ENCODE peak calls at places on chromosomes 13 and 19, in nine cellular contexts. E is ACHN; C is activated B cell treated with CpG ODN at 0.5 μM for 24 hours; B is PC-3; I is HS-5; O is activated naive CD8-positive, alpha-beta T cell treated with anti-CD3 and anti-CD28 coated beads, Interleukin-2, amount 50 U/mL, for 16 hours; F is activated T-helper 9 cell treated with anti-CD3 and anti-CD28 coated beads, Interleukin-2, amount 50 U/mL, for 16 hours; U is nucleus accumbens; R is T-helper 2 cell. V is an unnamed sample.
A peak's percentile ranks its signal among the peaks of the same experiment; 100 is the strongest.

GRCh38 chr13:19618925-19619324 is 14.5 kb upstream of the MPHOSPH8 start:
- DNase-seq in E (peak; percentile 51), C (no peak), B (peak; percentile 66), I (no peak), O (no peak), F (no peak), U (no peak), R (peak; percentile 30), V (no peak)

GRCh38 chr13:45209229-45209628 is 8.4 kb upstream of the KCTD4 start:
- DNase-seq in E (no peak), C (no peak), B (peak; percentile 59), I (no peak), O (no peak), F (no peak), U (no peak), R (no peak), V (no peak)

GRCh38 chr19:14149011-14149410 is 12.6 kb upstream of the ASF1B start:
- DNase-seq in E (no peak), C (no peak), B (no peak), I (no peak), O (no peak), F (no peak), U (no peak), R (no peak), V (no peak)

GRCh38 chr13:112733661-112734379 is 44.0 kb downstream of the ATP11A start:
- DNase-seq in E (no peak), C (no peak), B (no peak), I (no peak), O (no peak), F (no peak), U (no peak), R (no peak), V (no peak)

GRCh38 chr13:45102136-45102802 is 18.0 kb upstream of the GTF2F2 start:
- DNase-seq in E (no peak), C (no peak), B (no peak), I (no peak), O (no peak), F (no peak), U (peak; percentile 24), R (no peak), V (no peak)

GRCh38 chr13:71577127-71577526 is 289.9 kb downstream of the DACH1 start:
- DNase-seq in E (no peak), C (no peak), B (peak; percentile 13), I (peak; percentile 11), O (no peak), F (no peak), U (no peak), R (no peak), V (no peak)

GRCh38 chr13:40694426-40694825 is 28.0 kb upstream of the FOXO1 start:
- DNase-seq in E (no peak), C (no peak), B (no peak), I (no peak), O (no peak), F (no peak), U (no peak), R (no peak), V (no peak)

GRCh38 chr19:5960005-5961001 is 17.6 kb downstream of the RANBP3 start:
- DNase-seq in E (no peak), C (no peak), B (no peak), I (no peak), O (no peak), F (no peak), U (no peak), R (no peak), V (no peak)

GRCh38 chr19:16594131-16594586 is 21.9 kb upstream of the SLC35E1 start:
- DNase-seq in E (no peak), C (peak; percentile 54), B (no peak), I (no peak), O (no peak), F (no peak), U (no peak), R (peak; percentile 85), V (no peak)

GRCh38 chr19:32196690-32197420 is 148.6 kb upstream of the ZNF507 start:
- DNase-seq in E (no peak), C (no peak), B (no peak), I (no peak), O (no peak), F (no peak), U (no peak), R (no peak), V (no peak)

GRCh38 chr19:3443840-3444694 is 36.3 kb downstream of the SMIM24 start:
- DNase-seq in E (no peak), C (no peak), B (no peak), I (no peak), O (no peak), F (no peak), U (peak; percentile 9), R (no peak), V (no peak)

GRCh38 chr13:28299941-28300340 is 161.6 kb downstream of the PAN3 start:
- DNase-seq in E (no peak), C (no peak), B (no peak), I (no peak), O (no peak), F (no peak), U (no peak), R (no peak), V (no peak)

GRCh38 chr13:31200636-31200970 is 828 bp downstream of the B3GLCT start:
- DNase-seq in E (peak; percentile 28), C (no peak), B (peak; percentile 31), I (no peak), O (no peak), F (peak; percentile 5), U (no peak), R (peak; percentile 62), V (peak; percentile 12)

GRCh38 chr19:584240-585001 is 5.3 kb upstream of the HCN2 start:
- DNase-seq in E (peak; percentile 43), C (peak; percentile 72), B (peak; percentile 44), I (no peak), O (peak; percentile 37), F (peak; percentile 57), U (peak; percentile 48), R (peak; percentile 62), V (peak; percentile 67)

GRCh38 chr19:11495885-11496284 is 9.8 kb downstream of the ZNF653 start:
- DNase-seq in E (no peak), C (no peak), B (no peak), I (no peak), O (no peak), F (no peak), U (no peak), R (no peak), V (no peak)

GRCh38 chr19:14632286-14632685 is 42.4 kb downstream of the ADGRE3 start:
- DNase-seq in E (peak; percentile 17), C (no peak), B (peak; percentile 53), I (peak; percentile 13), O (no peak), F (no peak), U (no peak), R (peak; percentile 18), V (no peak)

GRCh38 chr19:4164262-4164661 is 10.8 kb downstream of the CREB3L3 start:
- DNase-seq in E (no peak), C (no peak), B (no peak), I (no peak), O (no peak), F (no peak), U (no peak), R (no peak), V (no peak)

V was measured in CD4-positive, alpha-beta T cell.